ENCODE peak calls at places on chromosome 1, in five cellular contexts. One of them, this sample, is unnamed.

GRCh38 chr1:110606784-110607662 is 865 bp upstream of the KCNA2 start:
- DNase-seq in stromal cell of bone marrow: no peak
- DNase-seq in neural crest cell: peak; percentile 24
- DNase-seq in Caco-2: no peak
- DNase-seq in stimulated activated CD4-positive, alpha-beta T cell treated with anti-CD3 and anti-CD28 coated beads, Interleukin-1b, Interleukin-23, amount 100 ng/mL, for 4 hours: no peak
- DNase-seq in this sample: no peak

GRCh38 chr1:55876276-55877060 is 661.3 kb upstream of the USP24 start:
- DNase-seq in stromal cell of bone marrow: peak; percentile 90
- DNase-seq in neural crest cell: no peak
- DNase-seq in Caco-2: no peak
- DNase-seq in stimulated activated CD4-positive, alpha-beta T cell treated with anti-CD3 and anti-CD28 coated beads, Interleukin-1b, Interleukin-23, amount 100 ng/mL, for 4 hours: no peak
- DNase-seq in this sample: no peak

GRCh38 chr1:201331166-201331565 is 46.3 kb downstream of the TNNT2 start:
- DNase-seq in stromal cell of bone marrow: no peak
- DNase-seq in neural crest cell: no peak
- DNase-seq in Caco-2: no peak
- DNase-seq in stimulated activated CD4-positive, alpha-beta T cell treated with anti-CD3 and anti-CD28 coated beads, Interleukin-1b, Interleukin-23, amount 100 ng/mL, for 4 hours: no peak
- DNase-seq in this sample: no peak

GRCh38 chr1:145845514-145846161 is at the start of gene NUDT17:
- DNase-seq in stromal cell of bone marrow: peak; percentile 35
- DNase-seq in neural crest cell: peak; percentile 77
- DNase-seq in Caco-2: peak; percentile 84
- DNase-seq in stimulated activated CD4-positive, alpha-beta T cell treated with anti-CD3 and anti-CD28 coated beads, Interleukin-1b, Interleukin-23, amount 100 ng/mL, for 4 hours: peak; percentile 74
- DNase-seq in this sample: peak; percentile 80

GRCh38 chr1:116826818-116827606 is 72.8 kb downstream of the CD2 start:
- DNase-seq in stromal cell of bone marrow: no peak
- DNase-seq in neural crest cell: no peak
- DNase-seq in Caco-2: no peak
- DNase-seq in stimulated activated CD4-positive, alpha-beta T cell treated with anti-CD3 and anti-CD28 coated beads, Interleukin-1b, Interleukin-23, amount 100 ng/mL, for 4 hours: peak; percentile 37
- DNase-seq in this sample: no peak

GRCh38 chr1:115545791-115546733 is 95.7 kb upstream of the VANGL1 start:
- DNase-seq in stromal cell of bone marrow: peak; percentile 85
- DNase-seq in neural crest cell: peak; percentile 13
- DNase-seq in Caco-2: peak; percentile 70
- DNase-seq in stimulated activated CD4-positive, alpha-beta T cell treated with anti-CD3 and anti-CD28 coated beads, Interleukin-1b, Interleukin-23, amount 100 ng/mL, for 4 hours: no peak
- DNase-seq in this sample: peak; percentile 30

GRCh38 chr1:10678852-10679251 is 117.6 kb downstream of the CASZ1 start:
- DNase-seq in stromal cell of bone marrow: no peak
- DNase-seq in neural crest cell: no peak
- DNase-seq in Caco-2: no peak
- DNase-seq in stimulated activated CD4-positive, alpha-beta T cell treated with anti-CD3 and anti-CD28 coated beads, Interleukin-1b, Interleukin-23, amount 100 ng/mL, for 4 hours: no peak
- DNase-seq in this sample: no peak

GRCh38 chr1:94737124-94737998 is 82.8 kb upstream of the SLC44A3 start:
- DNase-seq in stromal cell of bone marrow: no peak
- DNase-seq in neural crest cell: no peak
- DNase-seq in Caco-2: no peak
- DNase-seq in stimulated activated CD4-positive, alpha-beta T cell treated with anti-CD3 and anti-CD28 coated beads, Interleukin-1b, Interleukin-23, amount 100 ng/mL, for 4 hours: no peak
- DNase-seq in this sample: no peak

GRCh38 chr1:211967704-211968103 is 67.7 kb downstream of the INTS7 start:
- DNase-seq in stromal cell of bone marrow: no peak
- DNase-seq in neural crest cell: no peak
- DNase-seq in Caco-2: no peak
- DNase-seq in stimulated activated CD4-positive, alpha-beta T cell treated with anti-CD3 and anti-CD28 coated beads, Interleukin-1b, Interleukin-23, amount 100 ng/mL, for 4 hours: no peak
- DNase-seq in this sample: no peak

GRCh38 chr1:172278478-172278877 is 142.0 kb upstream of the C1orf105 start:
- DNase-seq in stromal cell of bone marrow: peak; percentile 72
- DNase-seq in neural crest cell: no peak
- DNase-seq in Caco-2: no peak
- DNase-seq in stimulated activated CD4-positive, alpha-beta T cell treated with anti-CD3 and anti-CD28 coated beads, Interleukin-1b, Interleukin-23, amount 100 ng/mL, for 4 hours: no peak
- DNase-seq in this sample: no peak

GRCh38 chr1:204065174-204065985 is 7.5 kb upstream of the SOX13 start:
- DNase-seq in stromal cell of bone marrow: no peak
- DNase-seq in neural crest cell: no peak
- DNase-seq in Caco-2: no peak
- DNase-seq in stimulated activated CD4-positive, alpha-beta T cell treated with anti-CD3 and anti-CD28 coated beads, Interleukin-1b, Interleukin-23, amount 100 ng/mL, for 4 hours: no peak
- DNase-seq in this sample: no peak

GRCh38 chr1:160291248-160292220 is 6.6 kb upstream of the PEX19 start:
- DNase-seq in stromal cell of bone marrow: peak; percentile 36
- DNase-seq in neural crest cell: peak; percentile 43
- DNase-seq in Caco-2: peak; percentile 72
- DNase-seq in stimulated activated CD4-positive, alpha-beta T cell treated with anti-CD3 and anti-CD28 coated beads, Interleukin-1b, Interleukin-23, amount 100 ng/mL, for 4 hours: peak; percentile 27
- DNase-seq in this sample: peak; percentile 67

GRCh38 chr1:114750780-114751179 is 7.0 kb downstream of the CSDE1 start:
- DNase-seq in stromal cell of bone marrow: no peak
- DNase-seq in neural crest cell: no peak
- DNase-seq in Caco-2: no peak
- DNase-seq in stimulated activated CD4-positive, alpha-beta T cell treated with anti-CD3 and anti-CD28 coated beads, Interleukin-1b, Interleukin-23, amount 100 ng/mL, for 4 hours: no peak
- DNase-seq in this sample: no peak

GRCh38 chr1:234696148-234696576 is 86.2 kb upstream of the IRF2BP2 start:
- DNase-seq in stromal cell of bone marrow: no peak
- DNase-seq in neural crest cell: no peak
- DNase-seq in Caco-2: no peak
- DNase-seq in stimulated activated CD4-positive, alpha-beta T cell treated with anti-CD3 and anti-CD28 coated beads, Interleukin-1b, Interleukin-23, amount 100 ng/mL, for 4 hours: no peak
- DNase-seq in this sample: no peak

GRCh38 chr1:93207211-93207610 is 26.7 kb downstream of the CCDC18 start:
- DNase-seq in stromal cell of bone marrow: no peak
- DNase-seq in neural crest cell: no peak
- DNase-seq in Caco-2: no peak
- DNase-seq in stimulated activated CD4-positive, alpha-beta T cell treated with anti-CD3 and anti-CD28 coated beads, Interleukin-1b, Interleukin-23, amount 100 ng/mL, for 4 hours: no peak
- DNase-seq in this sample: no peak

GRCh38 chr1:67489643-67490042 is 59.4 kb upstream of the SERBP1 start:
- DNase-seq in stromal cell of bone marrow: no peak
- DNase-seq in neural crest cell: no peak
- DNase-seq in Caco-2: peak; percentile 28
- DNase-seq in stimulated activated CD4-positive, alpha-beta T cell treated with anti-CD3 and anti-CD28 coated beads, Interleukin-1b, Interleukin-23, amount 100 ng/mL, for 4 hours: no peak
- DNase-seq in this sample: peak; percentile 18